ENCODE peak calls at places on chromosomes 5 and 9, in nine cellular contexts. One of them, this sample, is unnamed.

GRCh38 chr5:110414360-110414759 is 312.1 kb downstream of the TMEM232 start:
- DNase-seq in brain microvascular endothelial cell: peak
- DNase-seq in Peyer's patch: no peak
- DNase-seq in H9: no peak
- DNase-seq in IMR-90: peak
- DNase-seq in pancreas: no peak
- DNase-seq in testis: peak
- DNase-seq in CD8-positive, alpha-beta T cell: no peak
- DNase-seq in HCT116: no peak
- DNase-seq in this sample: peak

GRCh38 chr5:76299592-76299991 is 103.5 kb upstream of the IQGAP2 start:
- DNase-seq in brain microvascular endothelial cell: no peak
- DNase-seq in CD8-positive, alpha-beta T cell: no peak
- DNase-seq in IMR-90: no peak
- DNase-seq in testis: no peak
- DNase-seq in H9: no peak
- DNase-seq in HCT116: no peak
- DNase-seq in Peyer's patch: no peak
- DNase-seq in pancreas: no peak
- DNase-seq in this sample: no peak

GRCh38 chr5:172870261-172870806 is 36.3 kb downstream of the ERGIC1 start:
- DNase-seq in testis: peak
- DNase-seq in brain microvascular endothelial cell: peak
- DNase-seq in IMR-90: peak
- DNase-seq in H9: no peak
- DNase-seq in pancreas: no peak
- DNase-seq in Peyer's patch: no peak
- DNase-seq in HCT116: no peak
- DNase-seq in CD8-positive, alpha-beta T cell: no peak
- DNase-seq in this sample: peak

GRCh38 chr9:93253633-93254032 is 69.7 kb downstream of the WNK2 start:
- DNase-seq in Peyer's patch: no peak
- DNase-seq in H9: no peak
- DNase-seq in HCT116: no peak
- DNase-seq in brain microvascular endothelial cell: no peak
- DNase-seq in pancreas: no peak
- DNase-seq in CD8-positive, alpha-beta T cell: no peak
- DNase-seq in IMR-90: no peak
- DNase-seq in testis: no peak
- DNase-seq in this sample: no peak

GRCh38 chr5:95791751-95792150 is 30.8 kb downstream of the GLRX start:
- DNase-seq in pancreas: no peak
- DNase-seq in IMR-90: no peak
- DNase-seq in CD8-positive, alpha-beta T cell: no peak
- DNase-seq in H9: no peak
- DNase-seq in Peyer's patch: no peak
- DNase-seq in brain microvascular endothelial cell: no peak
- DNase-seq in testis: no peak
- DNase-seq in HCT116: no peak
- DNase-seq in this sample: no peak

GRCh38 chr9:133951265-133951664 is 40.9 kb downstream of the VAV2 start:
- DNase-seq in HCT116: no peak
- DNase-seq in pancreas: peak
- DNase-seq in H9: no peak
- DNase-seq in testis: no peak
- DNase-seq in brain microvascular endothelial cell: no peak
- DNase-seq in CD8-positive, alpha-beta T cell: no peak
- DNase-seq in Peyer's patch: no peak
- DNase-seq in IMR-90: no peak
- DNase-seq in this sample: no peak

GRCh38 chr5:136038635-136039034 is 9.8 kb downstream of the TGFBI start:
- DNase-seq in pancreas: no peak
- DNase-seq in CD8-positive, alpha-beta T cell: no peak
- DNase-seq in brain microvascular endothelial cell: no peak
- DNase-seq in testis: no peak
- DNase-seq in HCT116: no peak
- DNase-seq in Peyer's patch: no peak
- DNase-seq in H9: no peak
- DNase-seq in IMR-90: peak
- DNase-seq in this sample: peak

GRCh38 chr9:20591223-20591622 is 31.1 kb downstream of the MLLT3 start:
- DNase-seq in IMR-90: peak
- DNase-seq in CD8-positive, alpha-beta T cell: no peak
- DNase-seq in brain microvascular endothelial cell: peak
- DNase-seq in pancreas: no peak
- DNase-seq in testis: no peak
- DNase-seq in HCT116: no peak
- DNase-seq in H9: no peak
- DNase-seq in Peyer's patch: no peak
- DNase-seq in this sample: peak

GRCh38 chr9:95261890-95262289 is 55.6 kb downstream of the FANCC start:
- DNase-seq in brain microvascular endothelial cell: peak
- DNase-seq in IMR-90: peak
- DNase-seq in H9: no peak
- DNase-seq in HCT116: no peak
- DNase-seq in testis: no peak
- DNase-seq in pancreas: no peak
- DNase-seq in CD8-positive, alpha-beta T cell: no peak
- DNase-seq in Peyer's patch: no peak
- DNase-seq in this sample: peak
- TF ChIP-seq CTCF in brain microvascular endothelial cell: no peak
- TF ChIP-seq CTCF in IMR-90: no peak
- TF ChIP-seq CTCF in H9: no peak
- TF ChIP-seq CTCF in HCT116: no peak
- TF ChIP-seq CTCF in testis: no peak
- TF ChIP-seq CTCF in pancreas: no peak
- TF ChIP-seq CTCF in CD8-positive, alpha-beta T cell: no peak
- TF ChIP-seq CTCF in Peyer's patch: no peak
- TF ChIP-seq CTCF in this sample: no peak

GRCh38 chr5:156093024-156093423 is 233.9 kb upstream of the SGCD start:
- DNase-seq in HCT116: no peak
- DNase-seq in testis: no peak
- DNase-seq in Peyer's patch: no peak
- DNase-seq in brain microvascular endothelial cell: no peak
- DNase-seq in IMR-90: no peak
- DNase-seq in H9: no peak
- DNase-seq in CD8-positive, alpha-beta T cell: no peak
- DNase-seq in pancreas: no peak
- DNase-seq in this sample: no peak

GRCh38 chr5:156094001-156094400 is 233.0 kb upstream of the SGCD start:
- DNase-seq in H9: peak
- DNase-seq in brain microvascular endothelial cell: no peak
- DNase-seq in testis: peak
- DNase-seq in Peyer's patch: no peak
- DNase-seq in IMR-90: peak
- DNase-seq in pancreas: no peak
- DNase-seq in HCT116: no peak
- DNase-seq in CD8-positive, alpha-beta T cell: no peak
- DNase-seq in this sample: no peak

GRCh38 chr5:156095709-156096241 is 231.2 kb upstream of the SGCD start:
- DNase-seq in HCT116: no peak
- DNase-seq in testis: no peak
- DNase-seq in CD8-positive, alpha-beta T cell: no peak
- DNase-seq in pancreas: no peak
- DNase-seq in H9: no peak
- DNase-seq in IMR-90: no peak
- DNase-seq in Peyer's patch: no peak
- DNase-seq in brain microvascular endothelial cell: no peak
- DNase-seq in this sample: no peak

DNA sequence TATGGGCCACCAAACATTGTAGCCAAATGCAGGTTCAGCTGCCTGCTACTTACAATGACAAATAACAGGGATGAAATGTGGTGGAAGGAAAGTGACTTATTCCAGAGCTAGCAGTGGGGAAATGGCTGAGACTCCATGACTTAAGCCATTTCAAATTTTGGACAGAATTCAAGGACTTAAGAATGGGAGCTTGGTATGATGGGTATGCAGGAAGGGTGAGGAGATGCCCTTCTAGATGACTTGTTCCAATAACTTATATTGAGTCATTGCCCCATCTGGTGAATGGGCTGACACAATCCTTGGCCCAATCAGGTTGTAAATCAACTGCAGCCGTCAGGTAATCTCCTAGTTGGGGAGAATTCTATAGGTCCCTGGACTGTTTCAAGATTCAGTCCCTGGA is 230.7 kb upstream of the SGCD start:
- DNase-seq in H9: no peak
- DNase-seq in HCT116: no peak
- DNase-seq in testis: no peak
- DNase-seq in CD8-positive, alpha-beta T cell: no peak
- DNase-seq in pancreas: no peak
- DNase-seq in Peyer's patch: no peak
- DNase-seq in IMR-90: peak
- DNase-seq in brain microvascular endothelial cell: no peak
- DNase-seq in this sample: peak
- TF ChIP-seq CTCF in H9: no peak
- TF ChIP-seq CTCF in HCT116: no peak
- TF ChIP-seq CTCF in testis: no peak
- TF ChIP-seq CTCF in CD8-positive, alpha-beta T cell: no peak
- TF ChIP-seq CTCF in pancreas: no peak
- TF ChIP-seq CTCF in Peyer's patch: no peak
- TF ChIP-seq CTCF in IMR-90: no peak
- TF ChIP-seq CTCF in brain microvascular endothelial cell: no peak
- TF ChIP-seq CTCF in this sample: no peak

GRCh38 chr9:130937146-130938076 is 1.6 kb downstream of the FIBCD1 start:
- DNase-seq in CD8-positive, alpha-beta T cell: no peak
- DNase-seq in pancreas: no peak
- DNase-seq in HCT116: no peak
- DNase-seq in IMR-90: no peak
- DNase-seq in brain microvascular endothelial cell: no peak
- DNase-seq in H9: no peak
- DNase-seq in Peyer's patch: no peak
- DNase-seq in testis: no peak
- DNase-seq in this sample: no peak

GRCh38 chr9:130940023-130940549 is 1.0 kb upstream of the FIBCD1 start:
- DNase-seq in CD8-positive, alpha-beta T cell: no peak
- DNase-seq in IMR-90: no peak
- DNase-seq in HCT116: no peak
- DNase-seq in Peyer's patch: no peak
- DNase-seq in H9: peak
- DNase-seq in brain microvascular endothelial cell: no peak
- DNase-seq in testis: no peak
- DNase-seq in pancreas: peak
- DNase-seq in this sample: no peak

GRCh38 chr9:130939405-130939941 is 426 bp upstream of the FIBCD1 start:
- DNase-seq in brain microvascular endothelial cell: no peak
- DNase-seq in Peyer's patch: no peak
- DNase-seq in CD8-positive, alpha-beta T cell: no peak
- DNase-seq in HCT116: no peak
- DNase-seq in pancreas: no peak
- DNase-seq in testis: no peak
- DNase-seq in IMR-90: peak
- DNase-seq in H9: peak
- DNase-seq in this sample: no peak

GRCh38 chr9:130938184-130938651 is 829 bp downstream of the FIBCD1 start:
- DNase-seq in pancreas: peak
- DNase-seq in HCT116: no peak
- DNase-seq in CD8-positive, alpha-beta T cell: no peak
- DNase-seq in testis: no peak
- DNase-seq in H9: no peak
- DNase-seq in brain microvascular endothelial cell: no peak
- DNase-seq in IMR-90: no peak
- DNase-seq in Peyer's patch: no peak
- DNase-seq in this sample: no peak

DNA sequence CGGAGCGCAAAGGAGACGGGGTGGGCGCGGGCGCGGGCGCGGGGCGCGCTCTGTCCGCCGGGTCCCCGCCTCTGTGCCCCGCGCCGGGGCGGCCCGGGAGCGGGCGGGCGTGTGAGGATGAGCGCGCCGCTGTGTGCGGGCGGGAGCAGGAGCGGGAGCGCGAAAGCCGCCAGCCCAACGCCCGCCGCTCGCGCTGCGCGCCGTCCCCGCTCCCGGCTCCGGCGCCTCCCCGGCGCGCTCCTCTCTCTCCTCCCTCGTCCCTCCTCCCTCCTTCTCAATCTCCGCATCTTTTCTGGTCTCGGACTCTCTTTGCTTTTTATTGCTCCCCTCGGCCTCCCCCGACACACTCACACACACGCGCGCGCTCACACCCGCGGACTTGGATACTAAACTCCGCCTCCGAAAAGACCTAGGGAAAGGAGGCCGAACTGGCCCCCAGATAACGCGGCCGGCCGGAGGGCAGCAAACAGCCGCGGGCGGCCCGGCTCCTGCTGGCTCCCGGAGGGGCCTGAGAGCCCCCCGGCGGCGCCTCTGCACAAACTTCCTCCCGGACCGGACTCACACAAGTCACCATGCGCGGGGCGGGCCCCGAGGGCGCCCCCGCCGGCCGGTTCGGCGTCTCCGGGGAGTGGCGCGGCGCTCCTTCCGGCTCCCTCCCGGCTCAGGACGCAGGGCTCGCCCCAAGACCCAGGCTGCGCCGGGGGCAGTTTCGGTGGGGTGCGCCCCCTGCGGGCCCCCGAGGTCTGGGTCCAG is at the start of gene FIBCD1:
- DNase-seq in CD8-positive, alpha-beta T cell: no peak
- DNase-seq in testis: no peak
- DNase-seq in H9: peak
- DNase-seq in brain microvascular endothelial cell: no peak
- DNase-seq in Peyer's patch: peak
- DNase-seq in pancreas: peak
- DNase-seq in HCT116: peak
- DNase-seq in IMR-90: peak
- DNase-seq in this sample: peak
- TF ChIP-seq CTCF in CD8-positive, alpha-beta T cell: no peak
- TF ChIP-seq CTCF in testis: peak
- TF ChIP-seq CTCF in H9: peak
- TF ChIP-seq CTCF in brain microvascular endothelial cell: no peak
- TF ChIP-seq CTCF in Peyer's patch: peak
- TF ChIP-seq CTCF in pancreas: no peak
- TF ChIP-seq CTCF in HCT116: peak
- TF ChIP-seq CTCF in IMR-90: peak
- TF ChIP-seq CTCF in this sample: peak

GRCh38 chr5:88734191-88734640 is 148.8 kb downstream of the MEF2C start:
- DNase-seq in CD8-positive, alpha-beta T cell: no peak
- DNase-seq in Peyer's patch: no peak
- DNase-seq in pancreas: no peak
- DNase-seq in H9: no peak
- DNase-seq in brain microvascular endothelial cell: no peak
- DNase-seq in IMR-90: no peak
- DNase-seq in testis: peak
- DNase-seq in HCT116: no peak
- DNase-seq in this sample: no peak

GRCh38 chr5:88732862-88733261 is 150.1 kb downstream of the MEF2C start:
- DNase-seq in pancreas: no peak
- DNase-seq in brain microvascular endothelial cell: no peak
- DNase-seq in testis: no peak
- DNase-seq in CD8-positive, alpha-beta T cell: no peak
- DNase-seq in H9: no peak
- DNase-seq in Peyer's patch: no peak
- DNase-seq in IMR-90: no peak
- DNase-seq in HCT116: no peak
- DNase-seq in this sample: no peak

GRCh38 chr5:88734983-88735382 is 148.0 kb downstream of the MEF2C start:
- DNase-seq in CD8-positive, alpha-beta T cell: no peak
- DNase-seq in HCT116: no peak
- DNase-seq in H9: no peak
- DNase-seq in pancreas: no peak
- DNase-seq in IMR-90: no peak
- DNase-seq in Peyer's patch: no peak
- DNase-seq in brain microvascular endothelial cell: no peak
- DNase-seq in testis: no peak
- DNase-seq in this sample: no peak

GRCh38 chr5:88740604-88741003 is 142.4 kb downstream of the MEF2C start:
- DNase-seq in CD8-positive, alpha-beta T cell: no peak
- DNase-seq in pancreas: no peak
- DNase-seq in testis: no peak
- DNase-seq in Peyer's patch: no peak
- DNase-seq in brain microvascular endothelial cell: no peak
- DNase-seq in IMR-90: no peak
- DNase-seq in H9: no peak
- DNase-seq in HCT116: no peak
- DNase-seq in this sample: no peak

GRCh38 chr5:88736494-88736893 is 146.5 kb downstream of the MEF2C start:
- DNase-seq in CD8-positive, alpha-beta T cell: no peak
- DNase-seq in pancreas: no peak
- DNase-seq in brain microvascular endothelial cell: no peak
- DNase-seq in IMR-90: no peak
- DNase-seq in HCT116: no peak
- DNase-seq in testis: no peak
- DNase-seq in H9: no peak
- DNase-seq in Peyer's patch: no peak
- DNase-seq in this sample: no peak
- TF ChIP-seq CTCF in CD8-positive, alpha-beta T cell: no peak
- TF ChIP-seq CTCF in pancreas: no peak
- TF ChIP-seq CTCF in brain microvascular endothelial cell: no peak
- TF ChIP-seq CTCF in IMR-90: no peak
- TF ChIP-seq CTCF in HCT116: no peak
- TF ChIP-seq CTCF in testis: no peak
- TF ChIP-seq CTCF in H9: no peak
- TF ChIP-seq CTCF in Peyer's patch: no peak
- TF ChIP-seq CTCF in this sample: no peak

This sample was measured in fibroblast of villous mesenchyme.